ENCODE peak calls at places on chromosomes 5 and 9, in four cellular contexts. X is astrocyte of the cerebellum, D is fibroblast of mammary gland, O is upper lobe of right lung. W is an unnamed sample.

GRCh38 chr5:110716247-110717245 is 9.9 kb downstream of the TMEM232 start:
- DNase-seq in X (no peak), D (no peak), O (no peak), W (no peak)

GRCh38 chr9:18896531-18897179 is 136.4 kb downstream of the SAXO1 start:
- DNase-seq in X (no peak), D (peak), O (no peak), W (no peak)

GRCh38 chr9:93682155-93682968 is 106.0 kb downstream of the PHF2 start:
- DNase-seq in X (peak), D (peak), O (peak), W (no peak)

GRCh38 chr9:111301195-111301594 is 28.8 kb downstream of the OR2K2 start:
- DNase-seq in X (no peak), D (peak), O (no peak), W (no peak)

GRCh38 chr5:95102080-95102479 is 182.8 kb downstream of the MCTP1 start:
- DNase-seq in X (no peak), D (no peak), O (peak), W (peak)

GRCh38 chr5:116231288-116231687 is 146.5 kb downstream of the COMMD10 start:
- DNase-seq in X (no peak), D (no peak), O (no peak), W (no peak)

GRCh38 chr5:115402822-115403577 is 106.5 kb upstream of the CCDC112 start:
- DNase-seq in X (peak), D (peak), O (no peak), W (no peak)

GRCh38 chr9:77968506-77968905 is 63.1 kb downstream of the GNAQ start:
- DNase-seq in X (no peak), D (no peak), O (no peak), W (no peak)

GRCh38 chr5:126003309-126003708 is 419.9 kb upstream of the GRAMD2B start:
- DNase-seq in X (peak), D (peak), O (no peak), W (no peak)

GRCh38 chr5:152113401-152113800 is 188.8 kb upstream of the GLRA1 start:
- DNase-seq in X (peak), D (no peak), O (no peak), W (no peak)

GRCh38 chr9:135347461-135347860 is 132.1 kb upstream of the PPP1R26 start:
- DNase-seq in X (no peak), D (no peak), O (no peak), W (no peak)

GRCh38 chr9:84860423-84861115 is 191.0 kb downstream of the NTRK2 start:
- DNase-seq in X (peak), D (peak), O (no peak), W (no peak)

GRCh38 chr5:1404062-1404461 is 41.2 kb downstream of the SLC6A3 start:
- DNase-seq in X (no peak), D (no peak), O (peak), W (no peak)

GRCh38 chr9:77883133-77883532 is 148.5 kb downstream of the GNAQ start:
- DNase-seq in X (no peak), D (no peak), O (no peak), W (no peak)

GRCh38 chr5:41286165-41286564 is 72.8 kb upstream of the C6 start:
- DNase-seq in X (no peak), D (no peak), O (no peak), W (no peak)

GRCh38 chr5:611731-612486 is at the start of gene CEP72:
- DNase-seq in X (peak), D (peak), O (peak), W (no peak)

GRCh38 chr5:139644646-139645494 is 3.3 kb upstream of the CXXC5 start:
- DNase-seq in X (no peak), D (no peak), O (peak), W (no peak)

GRCh38 chr9:95980262-95981125 is 105.0 kb downstream of the ERCC6L2 start:
- DNase-seq in X (no peak), D (peak), O (no peak), W (no peak)

GRCh38 chr5:7274180-7274579 is 121.8 kb upstream of the ADCY2 start:
- DNase-seq in X (no peak), D (no peak), O (no peak), W (no peak)

GRCh38 chr9:69090943-69091342 is 55.4 kb downstream of the FXN start:
- DNase-seq in X (no peak), D (no peak), O (no peak), W (no peak)

GRCh38 chr5:173745123-173745522 is 128.7 kb upstream of the BOD1 start:
- DNase-seq in X (no peak), D (no peak), O (no peak), W (no peak)

GRCh38 chr5:1439388-1440097 is 5.7 kb downstream of the SLC6A3 start:
- DNase-seq in X (no peak), D (no peak), O (no peak), W (no peak)

GRCh38 chr5:64569880-64570279 is 64.1 kb downstream of the RGS7BP start:
- DNase-seq in X (no peak), D (no peak), O (no peak), W (no peak)

GRCh38 chr9:137973829-137974416 is 96.3 kb downstream of the CACNA1B start:
- DNase-seq in X (no peak), D (no peak), O (peak), W (no peak)

GRCh38 chr9:95494416-95495371 is 22.1 kb downstream of the PTCH1 start:
- DNase-seq in X (no peak), D (no peak), O (no peak), W (no peak)

GRCh38 chr5:72752909-72753308 is 63.6 kb upstream of the TNPO1 start:
- DNase-seq in X (no peak), D (no peak), O (no peak), W (no peak)

GRCh38 chr5:72749362-72749997 is 67.0 kb upstream of the TNPO1 start:
- DNase-seq in X (no peak), D (no peak), O (no peak), W (no peak)

GRCh38 chr5:72746736-72747135 is 69.7 kb upstream of the TNPO1 start:
- DNase-seq in X (no peak), D (no peak), O (no peak), W (no peak)

DNA sequence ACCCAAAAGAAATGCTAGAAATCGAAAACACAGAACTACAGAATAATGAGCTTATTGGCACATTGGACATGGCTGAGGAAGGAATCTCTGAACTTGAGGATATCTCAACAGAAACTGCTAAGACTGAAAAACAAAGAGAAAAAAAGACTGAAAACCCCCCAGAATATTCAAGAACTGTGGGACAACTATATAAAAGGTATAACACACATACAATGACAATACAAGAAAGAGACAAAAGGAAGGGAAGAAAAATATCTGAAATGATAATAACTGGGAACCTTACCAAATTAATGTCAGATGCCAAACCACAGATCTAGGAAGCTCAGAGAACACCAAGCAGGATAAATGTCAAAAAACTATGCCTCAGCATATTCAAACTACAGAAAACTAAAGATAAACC is 68.6 kb upstream of the TNPO1 start:
- DNase-seq in X (no peak), D (no peak), O (no peak), W (no peak)
- H3K4me3 ChIP-seq in X (no peak), D (no peak), O (no peak), W (no peak)

GRCh38 chr5:3734621-3735020 is 139.0 kb downstream of the IRX1 start:
- DNase-seq in X (no peak), D (no peak), O (no peak), W (no peak)

DNA sequence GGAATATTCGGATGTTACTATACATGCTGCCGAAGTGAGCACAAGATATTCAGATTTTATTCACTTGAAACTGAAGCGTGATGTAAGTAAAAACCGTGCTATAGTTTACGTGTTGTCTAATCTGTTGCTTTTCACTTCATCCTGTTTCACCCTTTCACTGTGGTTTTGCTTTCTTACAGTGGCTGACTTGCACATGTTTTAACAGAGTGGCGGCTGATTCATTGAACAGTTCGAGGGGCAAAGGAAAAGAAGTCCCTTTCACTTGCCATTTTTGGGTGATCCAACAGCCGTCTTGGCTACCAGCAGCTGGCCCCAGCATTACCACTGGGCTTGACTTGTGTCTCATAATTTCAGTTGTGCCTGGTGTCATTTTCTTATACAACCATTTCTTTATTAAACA is 134.0 kb downstream of the IRX1 start:
- DNase-seq in X (no peak), D (no peak), O (no peak), W (no peak)
- H3K4me3 ChIP-seq in X (no peak), D (no peak), O (no peak), W (no peak)

GRCh38 chr5:19352120-19352519 is 635.9 kb downstream of the CDH18 start:
- DNase-seq in X (no peak), D (no peak), O (no peak), W (no peak)
- H3K4me3 ChIP-seq in X (no peak), D (no peak), O (no peak), W (no peak)

GRCh38 chr9:13190040-13190439 is 89.5 kb downstream of the MPDZ start:
- DNase-seq in X (no peak), D (no peak), O (no peak), W (no peak)

GRCh38 chr9:13181652-13182051 is 97.8 kb downstream of the MPDZ start:
- DNase-seq in X (no peak), D (no peak), O (no peak), W (no peak)

GRCh38 chr9:13186091-13186490 is 93.4 kb downstream of the MPDZ start:
- DNase-seq in X (no peak), D (no peak), O (no peak), W (no peak)

GRCh38 chr9:13189362-13189761 is 90.1 kb downstream of the MPDZ start:
- DNase-seq in X (no peak), D (no peak), O (no peak), W (no peak)

GRCh38 chr9:13186774-13187173 is 92.7 kb downstream of the MPDZ start:
- DNase-seq in X (no peak), D (no peak), O (no peak), W (no peak)
- H3K4me3 ChIP-seq in X (no peak), D (no peak), O (no peak), W (no peak)

GRCh38 chr9:109307380-109308240 is 13.2 kb downstream of the EPB41L4B start:
- DNase-seq in X (no peak), D (no peak), O (no peak), W (no peak)
- H3K4me3 ChIP-seq in X (no peak), D (no peak), O (no peak), W (no peak)

W was measured in epithelial cell of proximal tubule.